ENCODE peak calls at places on chromosomes 13 and 19, in six cellular contexts. V, T, B, Q, Y and S are unnamed samples.

GRCh38 chr13:78689011-78689410 is 30.1 kb upstream of the OBI1 start:
- DNase-seq in B (no peak), Y (no peak), Q (no peak), T (no peak), V (no peak), S (no peak)

GRCh38 chr13:61751039-61751438 is 335.4 kb upstream of the PCDH20 start:
- DNase-seq in B (no peak), V (no peak), Y (no peak), Q (no peak), T (no peak), S (no peak)

GRCh38 chr13:75633285-75633684 is 2.8 kb upstream of the LMO7 start:
- DNase-seq in Y (no peak), B (no peak), V (peak; percentile 50), T (peak; percentile 72), Q (no peak), S (no peak)

GRCh38 chr19:47509170-47509847 is 5.6 kb downstream of the NAPA start:
- DNase-seq in B (no peak), Q (no peak), Y (no peak), T (no peak), V (no peak), S (no peak)

GRCh38 chr13:34174671-34175145 is 356.8 kb downstream of the RFC3 start:
- DNase-seq in V (no peak), Q (no peak), T (no peak), Y (no peak), B (no peak), S (no peak)

GRCh38 chr13:77213644-77214043 is 113.2 kb downstream of the MYCBP2 start:
- DNase-seq in B (no peak), Q (no peak), T (no peak), V (no peak), Y (no peak), S (no peak)

GRCh38 chr13:87999141-87999765 is 328.1 kb downstream of the SLITRK5 start:
- DNase-seq in Y (no peak), B (no peak), V (no peak), Q (no peak), T (peak; percentile 11), S (no peak)

GRCh38 chr13:106104281-106104901 is 431.1 kb downstream of the EFNB2 start:
- DNase-seq in Q (no peak), Y (no peak), T (peak; percentile 60), V (peak; percentile 84), B (no peak), S (no peak)

GRCh38 chr13:64130600-64130999 is 2715.0 kb upstream of the PCDH20 start:
- DNase-seq in B (no peak), Y (peak; percentile 17), V (no peak), T (no peak), Q (no peak), S (no peak)

GRCh38 chr13:26017196-26017921 is 34.5 kb downstream of the SHISA2 start:
- DNase-seq in Y (no peak), B (no peak), T (no peak), Q (no peak), V (no peak), S (no peak)

GRCh38 chr13:25902946-25903345 is 148.9 kb downstream of the SHISA2 start:
- DNase-seq in Y (no peak), T (no peak), Q (no peak), V (no peak), B (no peak), S (no peak)

GRCh38 chr19:35879770-35880317 is 11.5 kb downstream of the APLP1 start:
- DNase-seq in T (peak; percentile 63), V (peak; percentile 86), B (peak; percentile 62), Q (peak; percentile 81), Y (peak; percentile 94), S (peak; percentile 89)

GRCh38 chr13:94112227-94112626 is 367.3 kb downstream of the DCT start:
- DNase-seq in V (peak; percentile 80), T (peak; percentile 89), B (no peak), Q (no peak), Y (no peak), S (peak; percentile 66)

GRCh38 chr19:50024719-50025021 is 502 bp downstream of the VRK3 start:
- DNase-seq in B (no peak), Q (no peak), Y (no peak), V (no peak), T (no peak), S (no peak)

GRCh38 chr19:34999498-35000337 is at the start of gene GRAMD1A:
- DNase-seq in B (peak; percentile 41), Y (peak; percentile 86), T (peak; percentile 58), Q (peak; percentile 91), V (peak; percentile 85), S (peak; percentile 93)

GRCh38 chr13:47484564-47484963 is 516.5 kb downstream of the SUCLA2 start:
- DNase-seq in T (peak; percentile 52), Q (no peak), B (no peak), Y (no peak), V (peak; percentile 71), S (no peak)

GRCh38 chr13:106398289-106398688 is 137.2 kb downstream of the EFNB2 start:
- DNase-seq in Y (no peak), T (no peak), Q (no peak), B (no peak), V (no peak), S (no peak)

GRCh38 chr13:24228852-24229458 is 68.4 kb downstream of the SPATA13 start:
- DNase-seq in Q (no peak), V (peak; percentile 37), Y (no peak), T (peak; percentile 52), B (no peak), S (no peak)

GRCh38 chr19:46221981-46222610 is 7.4 kb upstream of the IGFL1 start:
- DNase-seq in T (no peak), Y (peak; percentile 70), B (peak; percentile 30), Q (peak; percentile 61), V (peak; percentile 90), S (no peak)

GRCh38 chr19:4829001-4829712 is 2.4 kb downstream of the TICAM1 start:
- DNase-seq in Q (no peak), T (no peak), B (no peak), V (no peak), Y (no peak), S (no peak)

GRCh38 chr19:47538812-47539211 is 23.9 kb upstream of the NAPA start:
- DNase-seq in Y (no peak), Q (no peak), T (no peak), V (no peak), B (no peak), S (no peak)

GRCh38 chr19:41616785-41617621 is 9.9 kb downstream of the CEACAM4 start:
- DNase-seq in Y (peak; percentile 30), B (no peak), T (no peak), V (peak; percentile 25), Q (no peak), S (no peak)

GRCh38 chr19:52112624-52113023 is 17.1 kb upstream of the ZNF841 start:
- DNase-seq in B (no peak), Y (no peak), Q (no peak), V (no peak), T (no peak), S (no peak)

GRCh38 chr19:52115526-52116053 is 20.0 kb upstream of the ZNF841 start:
- DNase-seq in V (no peak), Y (no peak), T (no peak), Q (no peak), B (no peak), S (no peak)

GRCh38 chr19:52114691-52115090 is 19.1 kb upstream of the ZNF841 start:
- DNase-seq in Q (no peak), B (no peak), Y (no peak), V (no peak), T (no peak), S (no peak)

DNA sequence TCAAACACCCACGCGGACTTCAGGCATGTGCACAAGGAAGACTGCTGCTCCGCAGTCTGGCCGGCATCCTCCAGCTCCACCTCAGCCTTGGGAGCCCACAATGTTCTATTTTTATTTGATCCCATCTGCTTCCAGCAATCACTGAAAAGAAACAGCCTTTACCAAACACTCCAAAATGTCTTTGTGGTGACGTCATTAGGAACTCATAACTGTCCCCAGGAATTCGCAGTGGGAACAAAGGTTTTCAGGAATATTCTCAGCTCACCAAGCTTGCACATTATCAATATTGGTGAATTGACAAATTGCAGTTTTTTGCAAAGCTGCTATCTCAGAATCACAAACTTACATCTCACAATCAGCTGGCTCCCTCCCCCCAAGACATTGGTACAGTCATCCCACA is 15.2 kb upstream of the ZNF841 start:
- DNase-seq in B (no peak), Y (no peak), T (no peak), Q (no peak), V (no peak), S (no peak)
- H3K9me3 ChIP-seq in B (peaks cover 97% of the 10 kb centered on the region), Y (peaks cover 92% of the 10 kb centered on the region), T (peaks cover 44% of the 10 kb centered on the region), Q (no peaks in the 10 kb centered on the region), V (peaks cover 74% of the 10 kb centered on the region), S (peaks cover 96% of the 10 kb centered on the region)

DNA sequence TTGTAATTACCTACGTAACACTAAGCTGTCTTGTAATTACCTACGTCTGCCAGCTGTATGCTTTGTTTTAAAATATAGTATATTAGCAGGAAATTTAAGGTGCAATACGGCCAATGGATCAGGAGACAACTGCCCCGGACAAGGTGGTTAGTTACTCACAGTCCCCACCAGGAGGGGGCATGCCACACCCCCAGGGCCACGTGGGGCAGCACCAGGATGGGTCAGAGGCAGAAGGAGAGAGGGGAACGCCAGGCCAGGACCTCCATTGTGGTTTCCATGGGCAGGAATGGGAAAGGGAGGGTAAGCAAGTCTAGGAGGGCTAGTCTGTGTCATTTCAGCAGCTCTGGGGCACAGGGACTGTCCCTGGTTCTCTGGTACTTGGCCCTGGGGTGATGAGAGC is 140.1 kb downstream of the URI1 start:
- DNase-seq in T (no peak), Y (no peak), B (no peak), Q (no peak), V (no peak), S (no peak)
- H3K27ac ChIP-seq in T (no peak overlapping the region), Y (no peak overlapping the region), B (no peak overlapping the region), Q (no peak overlapping the region), V (no peak overlapping the region), S (no peak overlapping the region)

GRCh38 chr13:110813646-110814624 is 100.4 kb downstream of the ING1 start:
- DNase-seq in V (no peak), Y (no peak), Q (no peak), B (no peak), T (no peak), S (no peak)

GRCh38 chr13:110811008-110811720 is 97.7 kb downstream of the ING1 start:
- DNase-seq in B (no peak), Y (no peak), V (no peak), T (no peak), Q (no peak), S (no peak)

GRCh38 chr13:110811751-110812110 is 98.2 kb downstream of the ING1 start:
- DNase-seq in Q (no peak), B (no peak), V (no peak), Y (no peak), T (no peak), S (no peak)

GRCh38 chr13:110812869-110813645 is 99.6 kb downstream of the ING1 start:
- DNase-seq in V (no peak), T (no peak), Q (no peak), B (no peak), Y (no peak), S (no peak)

GRCh38 chr13:110812111-110812868 is 98.8 kb downstream of the ING1 start:
- DNase-seq in B (no peak), V (no peak), T (no peak), Y (peak; percentile 59), Q (no peak), S (no peak)
- TF ChIP-seq CTCF in B (no peak), V (no peak), T (peak; percentile 35), Y (peak; percentile 13), Q (no peak), S (no peak)

DNA sequence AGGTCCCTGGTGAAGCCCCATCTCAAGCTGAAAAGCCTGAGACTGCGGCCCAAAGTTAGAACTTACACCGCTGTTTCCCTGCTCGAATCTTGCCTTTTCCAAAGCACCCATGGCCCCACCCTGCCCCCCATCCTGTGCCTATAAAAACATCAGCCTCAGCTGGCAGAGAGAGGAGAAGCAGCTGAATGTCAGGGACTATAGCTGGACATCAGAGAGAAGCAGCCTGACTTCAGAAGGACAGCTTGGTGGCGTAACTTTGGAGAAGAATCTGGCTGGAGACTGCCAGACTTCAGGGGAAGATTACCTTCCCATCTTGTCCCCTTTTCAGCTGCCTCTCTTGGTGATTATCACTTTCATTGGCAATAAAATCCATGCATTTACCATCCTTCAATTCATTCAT is 9.3 kb upstream of the RCBTB2 start:
- DNase-seq in V (no peak), B (no peak), Q (no peak), T (no peak), Y (no peak), S (no peak)
- H3K9me3 ChIP-seq in V (no peaks in the 10 kb centered on the region), B (no peaks in the 10 kb centered on the region), Q (no peaks in the 10 kb centered on the region), T (no peaks in the 10 kb centered on the region), Y (no peaks in the 10 kb centered on the region), S (no peaks in the 10 kb centered on the region)